ENCODE peak calls at places on chromosomes 12 and 14, in six cellular contexts. K is activated T-cell treated with anti-CD3 and anti-CD28 coated beads for 1 hour, C is substantia nigra, T is renal cortical epithelial cell, Z is amniotic stem cell, R is nucleus accumbens. E is an unnamed sample.

GRCh38 chr14:104755621-104756020 is 2.7 kb downstream of the SIVA1 start:
- DNase-seq in K (no peak), C (no peak), T (no peak), Z (no peak), R (no peak), E (no peak)

GRCh38 chr12:11968516-11968915 is 102.2 kb upstream of the BCL2L14 start:
- DNase-seq in K (no peak), C (no peak), T (no peak), Z (no peak), R (no peak), E (no peak)

GRCh38 chr14:30842431-30842830 is 31.9 kb upstream of the COCH start:
- DNase-seq in K (no peak), C (no peak), T (no peak), Z (no peak), R (no peak), E (no peak)

GRCh38 chr12:6045438-6045837 is 79.0 kb downstream of the VWF start:
- DNase-seq in K (no peak), C (no peak), T (no peak), Z (no peak), R (no peak), E (no peak)

GRCh38 chr12:106068296-106068695 is 70.5 kb downstream of the NUAK1 start:
- DNase-seq in K (no peak), C (no peak), T (no peak), Z (no peak), R (no peak), E (no peak)

GRCh38 chr12:124548854-124549378 is 18.5 kb downstream of the NCOR2 start:
- DNase-seq in K (no peak), C (peak; percentile 43), T (peak; percentile 82), Z (no peak), R (peak; percentile 86), E (peak; percentile 56)

GRCh38 chr12:7899755-7900154 is 27.0 kb upstream of the SLC2A14 start:
- DNase-seq in K (no peak), C (no peak), T (no peak), Z (no peak), R (no peak), E (no peak)

GRCh38 chr12:100200450-100201181 is at the start of gene ACTR6:
- DNase-seq in K (peak; percentile 96), C (peak; percentile 93), T (peak; percentile 93), Z (peak; percentile 94), R (peak; percentile 83), E (peak; percentile 92)

GRCh38 chr12:5889381-5890047 is 55.5 kb downstream of the ANO2 start:
- DNase-seq in K (no peak), C (no peak), T (no peak), Z (no peak), R (no peak), E (no peak)

GRCh38 chr14:103537175-103537990 is 8.4 kb downstream of the TRMT61A start:
- DNase-seq in K (no peak), C (no peak), T (no peak), Z (no peak), R (no peak), E (no peak)

GRCh38 chr12:388547-389137 is 478 bp downstream of the KDM5A start:
- DNase-seq in K (no peak), C (no peak), T (no peak), Z (no peak), R (no peak), E (no peak)

GRCh38 chr14:80215081-80215480 is 3.8 kb upstream of the DIO2 start:
- DNase-seq in K (no peak), C (no peak), T (no peak), Z (no peak), R (no peak), E (no peak)

GRCh38 chr14:104086210-104086660 is 735 bp downstream of the ASPG start:
- DNase-seq in K (no peak), C (no peak), T (no peak), Z (no peak), R (no peak), E (no peak)

GRCh38 chr12:62320054-62320453 is 59.9 kb downstream of the USP15 start:
- DNase-seq in K (no peak), C (no peak), T (no peak), Z (no peak), R (no peak), E (no peak)

GRCh38 chr12:18723752-18724151 is 14.1 kb downstream of the PLCZ1 start:
- DNase-seq in K (no peak), C (no peak), T (peak; percentile 93), Z (no peak), R (no peak), E (no peak)

GRCh38 chr12:116539905-116540482 is 19.2 kb upstream of the MAP1LC3B2 start:
- DNase-seq in K (no peak), C (peak; percentile 69), T (peak; percentile 82), Z (peak; percentile 24), R (peak; percentile 46), E (peak; percentile 70)

GRCh38 chr12:109307051-109307450 is 2.0 kb downstream of the FOXN4 start:
- DNase-seq in K (no peak), C (no peak), T (no peak), Z (no peak), R (no peak), E (no peak)

GRCh38 chr14:92914087-92914656 is 8.8 kb upstream of the CHGA start:
- DNase-seq in K (no peak), C (no peak), T (no peak), Z (no peak), R (no peak), E (no peak)

GRCh38 chr14:75204106-75204505 is 27.7 kb upstream of the TMED10 start:
- DNase-seq in K (no peak), C (no peak), T (peak; percentile 56), Z (no peak), R (no peak), E (no peak)

GRCh38 chr14:22096511-22096890 is 422.9 kb upstream of the OR4E1 start:
- DNase-seq in K (no peak), C (no peak), T (no peak), Z (no peak), R (no peak), E (no peak)

GRCh38 chr12:40207551-40207950 is 17.2 kb upstream of the LRRK2 start:
- DNase-seq in K (no peak), C (no peak), T (no peak), Z (no peak), R (no peak), E (no peak)

GRCh38 chr12:63706336-63706735 is 38.0 kb upstream of the DPY19L2 start:
- DNase-seq in K (no peak), C (no peak), T (no peak), Z (no peak), R (no peak), E (no peak)

GRCh38 chr14:99122521-99123125 is 149.4 kb downstream of the BCL11B start:
- DNase-seq in K (no peak), C (no peak), T (no peak), Z (no peak), R (no peak), E (no peak)

GRCh38 chr12:15830538-15830937 is 41.4 kb upstream of the EPS8 start:
- DNase-seq in K (no peak), C (no peak), T (no peak), Z (no peak), R (no peak), E (no peak)

GRCh38 chr12:43884683-43885410 is 49.0 kb downstream of the TMEM117 start:
- DNase-seq in K (no peak), C (peak; percentile 35), T (no peak), Z (no peak), R (peak; percentile 4), E (no peak)

GRCh38 chr12:3216726-3217682 is 139.8 kb downstream of the TSPAN9 start:
- DNase-seq in K (no peak), C (no peak), T (peak; percentile 53), Z (peak; percentile 27), R (no peak), E (no peak)

E was measured in dorsolateral prefrontal cortex.